ENCODE peak calls at places on chromosomes 1 and 21, in six cellular contexts. K is K562, W is GM12878, Z is H1, P is GM12891, C is HepG2. Q is an unnamed sample.

GRCh38 chr1:910311-910880 is 13.3 kb upstream of the SAMD11 start:
- DNase-seq in K (no peak), W (no peak), Z (no peak), P (peak; percentile 17), C (no peak), Q (peak; percentile 24)

GRCh38 chr1:204337047-204337446 is 22.7 kb downstream of the PLEKHA6 start:
- DNase-seq in K (no peak), W (no peak), Z (no peak), P (no peak), C (no peak), Q (no peak)

GRCh38 chr1:168372307-168372706 is 91.6 kb downstream of the TBX19 start:
- DNase-seq in K (no peak), W (no peak), Z (no peak), P (no peak), C (no peak), Q (no peak)

GRCh38 chr1:54937469-54937868 is 43.0 kb upstream of the TMEM61 start:
- DNase-seq in K (no peak), W (no peak), Z (no peak), P (no peak), C (no peak), Q (no peak)

GRCh38 chr1:194658090-194658439 is 1471.7 kb upstream of the B3GALT2 start:
- DNase-seq in K (peak; percentile 54), W (no peak), Z (no peak), P (no peak), C (peak; percentile 4), Q (no peak)

GRCh38 chr1:25958475-25958874 is 39.4 kb downstream of the PAFAH2 start:
- DNase-seq in K (no peak), W (no peak), Z (no peak), P (no peak), C (no peak), Q (no peak)

GRCh38 chr1:78790174-78790573 is 140.5 kb downstream of the IFI44 start:
- DNase-seq in K (no peak), W (no peak), Z (no peak), P (no peak), C (no peak), Q (no peak)

GRCh38 chr21:28138272-28138671 is 854.4 kb downstream of the LTN1 start:
- DNase-seq in K (no peak), W (no peak), Z (no peak), P (no peak), C (no peak), Q (no peak)

GRCh38 chr1:150981177-150981804 is 801 bp upstream of the ANXA9 start:
- DNase-seq in K (no peak), W (no peak), Z (peak; percentile 82), P (no peak), C (peak; percentile 87), Q (no peak)

GRCh38 chr1:154808261-154808908 is 61.7 kb downstream of the KCNN3 start:
- DNase-seq in K (no peak), W (no peak), Z (no peak), P (no peak), C (no peak), Q (no peak)

GRCh38 chr21:37043818-37044217 is 29.1 kb downstream of the PIGP start:
- DNase-seq in K (no peak), W (no peak), Z (no peak), P (no peak), C (no peak), Q (no peak)

GRCh38 chr1:167454304-167454928 is 63.9 kb downstream of the CD247 start:
- DNase-seq in K (no peak), W (no peak), Z (peak; percentile 76), P (no peak), C (no peak), Q (no peak)

GRCh38 chr1:162236201-162236600 is 140.5 kb downstream of the SPATA46 start:
- DNase-seq in K (no peak), W (no peak), Z (no peak), P (no peak), C (peak; percentile 22), Q (no peak)

GRCh38 chr1:2271841-2272655 is 43.9 kb downstream of the SKI start:
- DNase-seq in K (peak; percentile 55), W (no peak), Z (no peak), P (no peak), C (no peak), Q (no peak)

GRCh38 chr1:84254703-84255238 is 46.7 kb upstream of the SAMD13 start:
- DNase-seq in K (no peak), W (no peak), Z (no peak), P (no peak), C (no peak), Q (no peak)

GRCh38 chr1:4053160-4053748 is 153.2 kb upstream of the C1orf174 start:
- DNase-seq in K (no peak), W (no peak), Z (peak; percentile 22), P (no peak), C (no peak), Q (no peak)

GRCh38 chr1:235098547-235098946 is 30.1 kb downstream of the TOMM20 start:
- DNase-seq in K (no peak), W (no peak), Z (no peak), P (no peak), C (no peak), Q (no peak)

GRCh38 chr1:39205781-39206464 is 1.4 kb downstream of the MACF1 start:
- DNase-seq in K (peak; percentile 10), W (no peak), Z (no peak), P (no peak), C (no peak), Q (no peak)

GRCh38 chr1:39779821-39780220 is 8.7 kb upstream of the OXCT2 start:
- DNase-seq in K (no peak), W (no peak), Z (no peak), P (no peak), C (no peak), Q (no peak)

GRCh38 chr1:218772575-218772974 is 401.1 kb upstream of the LYPLAL1 start:
- DNase-seq in K (no peak), W (no peak), Z (no peak), P (no peak), C (no peak), Q (no peak)

GRCh38 chr1:10528066-10529014 is 53.6 kb downstream of the PEX14 start:
- DNase-seq in K (no peak), W (no peak), Z (no peak), P (no peak), C (no peak), Q (no peak)

GRCh38 chr1:205568469-205569361 is 63.1 kb downstream of the ELK4 start:
- DNase-seq in K (peak; percentile 65), W (no peak), Z (peak; percentile 51), P (no peak), C (no peak), Q (no peak)

GRCh38 chr1:181423301-181423918 is 59.9 kb upstream of the CACNA1E start:
- DNase-seq in K (peak; percentile 51), W (no peak), Z (peak; percentile 62), P (no peak), C (peak; percentile 27), Q (no peak)

GRCh38 chr1:153260980-153261792 is 1.7 kb downstream of the LORICRIN start:
- DNase-seq in K (peak; percentile 12), W (no peak), Z (peak; percentile 74), P (no peak), C (no peak), Q (peak; percentile 20)

GRCh38 chr1:117286562-117286961 is 75.8 kb upstream of the VTCN1 start:
- DNase-seq in K (no peak), W (no peak), Z (no peak), P (no peak), C (no peak), Q (no peak)

GRCh38 chr1:117289316-117289715 is 77.9 kb upstream of the MAN1A2 start:
- DNase-seq in K (no peak), W (no peak), Z (no peak), P (no peak), C (no peak), Q (no peak)

DNA sequence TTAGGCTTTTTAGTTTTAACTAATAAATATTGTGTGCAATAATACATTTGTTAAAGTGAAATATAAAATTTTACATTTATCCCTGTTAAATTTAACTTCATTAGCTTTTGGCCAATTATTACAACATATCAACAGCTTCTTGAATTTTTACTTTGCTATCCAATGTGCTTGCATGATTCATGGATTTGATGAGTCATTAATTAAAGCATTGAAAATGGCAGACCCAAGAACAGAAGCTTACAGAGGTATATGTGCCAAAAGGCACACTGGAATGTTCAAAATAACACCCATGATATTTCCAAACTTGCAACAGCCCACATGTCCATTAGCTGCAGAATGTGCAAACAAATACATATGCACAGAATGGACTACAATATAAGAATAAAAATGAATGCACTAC is 76.4 kb upstream of the MAN1A2 start:
- DNase-seq in K (no peak), W (no peak), Z (no peak), P (no peak), C (no peak), Q (no peak)
- TF ChIP-seq TAF1 in K (no peak), W (no peak), Z (no peak), P (no peak), C (no peak), Q (no peak)

DNA sequence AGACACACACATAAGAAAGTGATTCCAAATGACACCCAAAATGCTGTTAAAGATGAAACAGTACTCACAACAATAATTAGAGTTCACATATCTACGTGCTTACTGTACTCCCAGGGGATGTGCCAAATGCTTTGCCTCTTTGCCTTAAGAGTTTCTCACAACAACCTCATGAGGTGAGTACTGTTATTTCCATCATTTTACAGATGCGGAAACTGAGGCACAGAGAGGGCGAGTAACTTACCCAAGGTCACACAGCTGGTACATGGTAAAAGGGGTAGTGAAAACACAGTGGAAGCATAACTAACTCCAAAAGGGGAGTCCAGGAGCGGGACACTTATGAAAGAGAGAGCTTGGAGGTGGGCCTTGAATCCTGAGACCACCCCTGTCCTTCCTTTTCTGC is 171.8 kb downstream of the ACTL8 start:
- DNase-seq in K (no peak), W (no peak), Z (no peak), P (no peak), C (no peak), Q (no peak)
- TF ChIP-seq POLR2A in K (no peak), W (no peak), Z (no peak), P (no peak), C (no peak), Q (no peak)

DNA sequence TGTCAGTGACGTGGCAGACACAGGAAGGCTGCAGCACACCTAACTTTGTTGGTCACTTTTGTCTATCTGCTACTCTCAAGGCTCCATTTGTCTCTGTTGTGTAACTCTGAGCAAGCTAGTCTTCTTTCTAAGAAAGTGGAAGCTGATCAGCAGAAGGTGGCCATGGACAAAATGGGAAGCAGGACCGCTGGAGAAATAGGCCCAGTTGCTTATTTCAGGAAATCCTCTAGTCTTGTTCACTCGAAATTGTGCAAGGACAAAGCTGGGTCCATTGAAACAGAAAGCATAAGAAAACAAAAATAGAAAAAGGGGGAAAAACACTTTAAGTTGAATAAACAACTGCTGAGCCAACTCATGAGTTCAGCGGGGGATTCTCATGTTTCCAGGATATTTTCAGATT is 150.1 kb downstream of the PBX1 start:
- DNase-seq in K (no peak), W (no peak), Z (no peak), P (no peak), C (no peak), Q (no peak)
- TF ChIP-seq TAF1 in K (no peak), W (no peak), Z (no peak), P (no peak), C (no peak), Q (no peak)

DNA sequence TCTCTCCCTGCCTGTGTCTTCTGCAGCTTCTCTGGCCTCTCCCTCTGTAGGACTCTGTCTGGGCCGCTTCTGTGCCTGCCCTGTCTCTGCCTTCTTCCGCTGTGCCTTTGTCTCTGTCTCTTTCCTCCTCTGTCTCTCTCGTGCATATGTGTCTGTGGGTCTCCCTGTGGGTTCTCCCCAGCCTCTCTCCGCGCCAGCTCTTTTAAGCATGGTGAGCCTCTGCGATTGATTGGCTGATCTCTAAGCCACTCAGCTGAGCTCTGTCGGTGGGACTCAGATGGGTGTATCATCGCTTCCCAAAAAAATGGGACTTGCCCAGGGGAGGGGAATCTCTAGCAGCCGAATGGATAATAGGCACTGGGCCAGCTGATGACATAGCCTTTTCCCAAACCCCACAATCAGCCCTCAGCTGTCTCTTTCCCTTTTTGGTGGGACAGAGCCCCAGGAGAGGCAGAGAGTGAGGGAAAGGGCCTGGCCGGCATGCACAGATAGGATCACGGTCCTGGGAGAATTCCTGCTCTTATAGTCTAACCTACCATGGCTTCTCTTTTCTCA is at the start of gene ADAMTS4:
- DNase-seq in K (peak; percentile 45), W (no peak), Z (peak; percentile 70), P (no peak), C (no peak), Q (no peak)
- TF ChIP-seq POLR2A in K (peak; percentile 67), W (no peak), Z (peak; percentile 81), P (no peak), C (peak; percentile 38), Q (no peak)

Q was measured in GM12892.